ENCODE peak calls at places on chromosome 10, in four cellular contexts. I, H, D and N are unnamed samples.

GRCh38 chr10:30883751-30884150 is 147.9 kb downstream of the ZNF438 start:
- DNase-seq in I (no peak), H (no peak), D (no peak), N (no peak)

GRCh38 chr10:132639470-132639869 is 101.9 kb downstream of the INPP5A start:
- DNase-seq in I (no peak), H (no peak), D (no peak), N (no peak)

GRCh38 chr10:69636626-69637550 is 6.8 kb downstream of the FAM241B start:
- DNase-seq in I (no peak), H (no peak), D (no peak), N (no peak)

GRCh38 chr10:12717981-12718707 is 283.4 kb downstream of the CCDC3 start:
- DNase-seq in I (no peak), H (peak; percentile 4), D (no peak), N (no peak)

GRCh38 chr10:71610651-71611050 is 108.9 kb downstream of the C10orf105 start:
- DNase-seq in I (no peak), H (no peak), D (no peak), N (no peak)

GRCh38 chr10:8404721-8405120 is 350.2 kb downstream of the GATA3 start:
- DNase-seq in I (no peak), H (no peak), D (peak; percentile 21), N (no peak)

GRCh38 chr10:102814456-102814871 is 22.7 kb downstream of the CYP17A1 start:
- DNase-seq in I (peak; percentile 87), H (peak; percentile 76), D (no peak), N (no peak)

GRCh38 chr10:62031522-62031921 is 130.0 kb downstream of the ARID5B start:
- DNase-seq in I (no peak), H (no peak), D (no peak), N (no peak)

GRCh38 chr10:71945819-71946474 is 18.2 kb upstream of the CHST3 start:
- DNase-seq in I (no peak), H (no peak), D (no peak), N (no peak)

GRCh38 chr10:133325392-133325760 is 11.3 kb downstream of the CALY start:
- DNase-seq in I (no peak), H (no peak), D (no peak), N (no peak)

GRCh38 chr10:22334414-22335203 is 10.7 kb upstream of the SPAG6 start:
- DNase-seq in I (no peak), H (no peak), D (no peak), N (no peak)

GRCh38 chr10:51630618-51631005 is 68.8 kb downstream of the CSTF2T start:
- DNase-seq in I (no peak), H (no peak), D (no peak), N (no peak)

GRCh38 chr10:121373411-121373810 is 224.8 kb downstream of the FGFR2 start:
- DNase-seq in I (no peak), H (no peak), D (no peak), N (no peak)

GRCh38 chr10:103254538-103255325 is 9.0 kb downstream of the RPEL1 start:
- DNase-seq in I (no peak), H (no peak), D (no peak), N (no peak)

GRCh38 chr10:125085281-125085680 is 75.1 kb downstream of the CTBP2 start:
- DNase-seq in I (no peak), H (no peak), D (no peak), N (no peak)

GRCh38 chr10:74202356-74202755 is 51.3 kb downstream of the ADK start:
- DNase-seq in I (no peak), H (no peak), D (no peak), N (no peak)

GRCh38 chr10:26835025-26835424 is 25.7 kb downstream of the ABI1 start:
- DNase-seq in I (no peak), H (no peak), D (no peak), N (no peak)

GRCh38 chr10:8596929-8597472 is 542.5 kb downstream of the GATA3 start:
- DNase-seq in I (no peak), H (no peak), D (no peak), N (no peak)

GRCh38 chr10:70571636-70572439 is 30.7 kb downstream of the PRF1 start:
- DNase-seq in I (no peak), H (no peak), D (no peak), N (no peak)

GRCh38 chr10:83274088-83274487 is 865.2 kb upstream of the GHITM start:
- DNase-seq in I (no peak), H (no peak), D (no peak), N (no peak)

GRCh38 chr10:71990706-71991269 is 26.6 kb downstream of the CHST3 start:
- DNase-seq in I (no peak), H (no peak), D (no peak), N (no peak)

GRCh38 chr10:80359644-80360043 is 3.1 kb downstream of the DYDC2 start:
- DNase-seq in I (no peak), H (no peak), D (no peak), N (no peak)

GRCh38 chr10:18402766-18403346 is 248.5 kb downstream of the NSUN6 start:
- DNase-seq in I (no peak), H (no peak), D (no peak), N (no peak)

GRCh38 chr10:20746856-20747255 is 150.3 kb downstream of the NEBL start:
- DNase-seq in I (no peak), H (no peak), D (no peak), N (peak; percentile 12)

GRCh38 chr10:27143686-27144085 is 10.5 kb downstream of the YME1L1 start:
- DNase-seq in I (no peak), H (no peak), D (no peak), N (no peak)

GRCh38 chr10:62056219-62056618 is 154.7 kb downstream of the ARID5B start:
- DNase-seq in I (no peak), H (no peak), D (no peak), N (no peak)

GRCh38 chr10:102450374-102451104 is 804 bp downstream of the C10orf95 start:
- DNase-seq in I (peak; percentile 75), H (peak; percentile 75), D (peak; percentile 56), N (peak; percentile 86)

GRCh38 chr10:18341063-18341462 is 200.8 kb downstream of the CACNB2 start:
- DNase-seq in I (no peak), H (no peak), D (no peak), N (no peak)

GRCh38 chr10:122112625-122113160 is 123.7 kb downstream of the TACC2 start:
- DNase-seq in I (peak; percentile 30), H (peak; percentile 77), D (no peak), N (peak; percentile 82)

GRCh38 chr10:34164029-34164428 is 651.1 kb downstream of the PARD3 start:
- DNase-seq in I (no peak), H (peak; percentile 27), D (no peak), N (no peak)

GRCh38 chr10:35882422-35883150 is 240.5 kb upstream of the FZD8 start:
- DNase-seq in I (no peak), H (no peak), D (no peak), N (no peak)

GRCh38 chr10:7408003-7408493 is 2.8 kb downstream of the SFMBT2 start:
- DNase-seq in I (no peak), H (no peak), D (no peak), N (no peak)

GRCh38 chr10:61754553-61755540 is 92.1 kb downstream of the CABCOCO1 start:
- DNase-seq in I (no peak), H (no peak), D (no peak), N (no peak)

GRCh38 chr10:80202934-80203834 is 2.2 kb downstream of the ANXA11 start:
- DNase-seq in I (peak; percentile 70), H (peak; percentile 77), D (peak; percentile 55), N (peak; percentile 56)

GRCh38 chr10:114304017-114304565 is 65.0 kb downstream of the VWA2 start:
- DNase-seq in I (peak; percentile 54), H (peak; percentile 62), D (peak; percentile 67), N (peak; percentile 87)

DNA sequence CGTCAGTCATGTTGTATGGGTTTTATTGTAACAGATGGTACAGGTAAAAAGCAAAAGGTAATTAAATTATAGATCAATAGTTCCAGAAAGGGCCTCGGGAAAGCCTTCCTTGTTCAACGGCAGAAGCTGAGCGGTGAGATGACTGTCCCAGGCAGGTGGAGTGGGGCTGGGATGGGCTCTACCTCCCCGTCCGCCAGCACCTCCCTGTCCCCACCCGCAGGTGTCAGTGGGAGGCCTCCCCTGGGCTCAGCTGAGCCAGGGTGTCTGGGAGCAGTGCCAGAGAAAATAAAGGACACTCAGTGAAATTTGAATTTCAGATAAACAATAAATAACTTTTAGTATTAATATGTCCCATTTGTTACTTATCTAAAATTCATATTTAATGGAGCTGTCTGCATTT is 58.9 kb downstream of the CLRN3 start:
- DNase-seq in I (no peak), H (no peak), D (no peak), N (no peak)
- TF ChIP-seq FOXM1 in I (no peak), H (no peak), D (no peak), N (no peak)

DNA sequence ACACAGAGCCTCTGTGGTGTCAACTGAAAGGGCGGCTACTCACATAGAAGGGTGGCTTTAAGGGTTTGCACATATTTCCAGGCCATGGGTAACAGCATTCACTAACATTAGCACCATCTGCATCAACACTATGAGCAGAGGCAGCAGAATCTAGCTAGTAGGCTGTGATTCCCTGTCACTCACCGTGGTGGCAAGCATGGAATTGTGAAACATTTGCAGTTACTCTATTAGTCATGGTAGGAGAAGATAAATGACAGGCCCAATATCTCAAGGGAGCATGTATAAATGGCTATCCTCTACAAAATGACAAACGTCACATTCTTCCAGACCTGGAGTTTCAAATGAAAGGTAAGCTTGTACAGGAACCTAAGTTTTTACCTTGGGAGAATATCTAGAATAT is 32.2 kb upstream of the CUBN start:
- DNase-seq in I (no peak), H (no peak), D (no peak), N (no peak)
- TF ChIP-seq FOXK2 in I (no peak), H (no peak), D (no peak), N (no peak)

GRCh38 chr10:86956195-86956840 is 1.1 kb downstream of the MMRN2 start:
- DNase-seq in I (no peak), H (no peak), D (no peak), N (no peak)
- TF ChIP-seq FOXM1 in I (no peak), H (no peak), D (no peak), N (no peak)

GRCh38 chr10:14247650-14248258 is 83.0 kb downstream of the FRMD4A start:
- DNase-seq in I (no peak), H (no peak), D (no peak), N (no peak)
- TF ChIP-seq FOXK2 in I (no peak), H (no peak), D (no peak), N (no peak)